ENCODE peak calls at places on chromosomes 2 and 18, in seven cellular contexts. X is RWPE1, C is neural crest cell, Q is cardiac muscle cell, V is T-helper 1 cell, F is GM20000, E is H1. T is an unnamed sample.

GRCh38 chr2:134348239-134348638 is 94.4 kb downstream of the MGAT5 start:
- DNase-seq in E (no peak), F (no peak), X (no peak), C (no peak), Q (no peak), V (no peak), T (no peak)

GRCh38 chr2:174683392-174683759 is 80.9 kb downstream of the CHRNA1 start:
- DNase-seq in Q (peak; percentile 20), V (no peak), E (no peak), C (no peak), X (peak; percentile 16), F (peak; percentile 73), T (no peak)

GRCh38 chr18:63736856-63737255 is 34.1 kb downstream of the SERPINB11 start:
- DNase-seq in Q (no peak), C (no peak), F (no peak), E (no peak), V (no peak), X (peak; percentile 77), T (no peak)

GRCh38 chr2:85114586-85115330 is 18.4 kb upstream of the TCF7L1 start:
- DNase-seq in E (no peak), X (no peak), V (no peak), Q (no peak), F (no peak), C (no peak), T (no peak)

GRCh38 chr18:50097702-50098101 is 97.2 kb downstream of the MYO5B start:
- DNase-seq in V (no peak), E (no peak), X (peak; percentile 4), Q (no peak), F (no peak), C (no peak), T (peak; percentile 68)

GRCh38 chr2:227578642-227579041 is 20.1 kb upstream of the SCYGR2 start:
- DNase-seq in V (no peak), C (no peak), E (no peak), X (no peak), Q (no peak), F (no peak), T (no peak)

GRCh38 chr2:10028988-10029874 is 14.1 kb upstream of the KLF11 start:
- DNase-seq in F (peak; percentile 84), C (no peak), X (no peak), E (no peak), Q (peak; percentile 55), V (no peak), T (peak; percentile 54)

GRCh38 chr2:43083710-43084698 is 142.4 kb downstream of the ZFP36L2 start:
- DNase-seq in C (no peak), E (no peak), F (no peak), Q (peak; percentile 50), V (no peak), X (peak; percentile 84), T (no peak)

GRCh38 chr2:2730301-2730833 is 399.3 kb upstream of the MYT1L start:
- DNase-seq in Q (no peak), F (no peak), E (no peak), C (no peak), V (no peak), X (no peak), T (no peak)

GRCh38 chr18:55753643-55754255 is 165.8 kb upstream of the TCF4 start:
- DNase-seq in Q (no peak), E (no peak), C (no peak), F (no peak), X (peak; percentile 14), V (no peak), T (no peak)

GRCh38 chr18:11323359-11323819 is 174.0 kb upstream of the PIEZO2 start:
- DNase-seq in F (no peak), C (no peak), E (no peak), Q (no peak), V (no peak), X (no peak), T (peak; percentile 49)

GRCh38 chr2:96819876-96820511 is 3.9 kb downstream of the CNNM3 start:
- DNase-seq in V (no peak), C (no peak), F (no peak), X (no peak), Q (no peak), E (no peak), T (no peak)

GRCh38 chr2:12177995-12178760 is 431.7 kb downstream of the LPIN1 start:
- DNase-seq in Q (no peak), F (no peak), X (no peak), E (no peak), C (no peak), V (no peak), T (no peak)

GRCh38 chr2:10923965-10924364 is 12.2 kb downstream of the KCNF1 start:
- DNase-seq in E (no peak), F (no peak), X (no peak), C (no peak), V (no peak), Q (no peak), T (no peak)

GRCh38 chr2:43174368-43175186 is 51.8 kb downstream of the ZFP36L2 start:
- DNase-seq in E (no peak), V (peak; percentile 74), X (no peak), Q (no peak), C (no peak), F (peak; percentile 85), T (peak; percentile 83)

GRCh38 chr2:222904557-222905258 is 43.9 kb downstream of the ACSL3 start:
- DNase-seq in Q (no peak), E (no peak), C (no peak), F (no peak), V (no peak), X (no peak), T (no peak)

GRCh38 chr2:102065675-102066252 is 74.0 kb downstream of the IL1R2 start:
- DNase-seq in E (no peak), F (no peak), Q (no peak), X (peak; percentile 57), C (no peak), V (no peak), T (no peak)

GRCh38 chr2:4780679-4781078 is 911.5 kb upstream of the SOX11 start:
- DNase-seq in X (no peak), F (no peak), V (no peak), Q (no peak), C (no peak), E (no peak), T (no peak)

GRCh38 chr2:234840336-234840735 is 111.5 kb upstream of the SH3BP4 start:
- DNase-seq in E (peak; percentile 21), C (no peak), V (no peak), X (peak; percentile 73), F (no peak), Q (peak; percentile 33), T (no peak)

GRCh38 chr2:144078802-144079386 is 441.0 kb downstream of the ZEB2 start:
- DNase-seq in C (no peak), Q (no peak), V (no peak), X (no peak), F (no peak), E (no peak), T (no peak)

GRCh38 chr18:36203360-36203895 is 16.1 kb downstream of the MOCOS start:
- DNase-seq in V (no peak), F (no peak), E (no peak), X (no peak), Q (no peak), C (no peak), T (no peak)

GRCh38 chr2:138707424-138708074 is 72.6 kb downstream of the NXPH2 start:
- DNase-seq in E (no peak), C (no peak), X (peak; percentile 14), Q (no peak), F (no peak), V (no peak), T (no peak)

GRCh38 chr2:202375006-202375610 is 1.0 kb upstream of the BMPR2 start:
- DNase-seq in E (no peak), C (peak; percentile 55), V (peak; percentile 16), X (no peak), Q (peak; percentile 51), F (peak; percentile 25), T (peak; percentile 69)

GRCh38 chr2:38406597-38407110 is 29.6 kb upstream of the ATL2 start:
- DNase-seq in E (no peak), Q (no peak), C (no peak), F (no peak), V (no peak), X (no peak), T (no peak)

GRCh38 chr2:119387381-119388129 is 20.8 kb downstream of the DBI start:
- DNase-seq in Q (no peak), C (no peak), F (peak; percentile 79), X (no peak), V (no peak), E (no peak), T (peak; percentile 57)

GRCh38 chr18:70256994-70257393 is 31.9 kb upstream of the SOCS6 start:
- DNase-seq in X (no peak), Q (no peak), V (no peak), C (no peak), F (no peak), E (no peak), T (no peak)

GRCh38 chr2:57479994-57480393 is 566.6 kb upstream of the VRK2 start:
- DNase-seq in E (no peak), C (no peak), X (no peak), Q (no peak), V (no peak), F (no peak), T (no peak)

GRCh38 chr18:50422286-50422898 is 47.5 kb downstream of the SKA1 start:
- DNase-seq in Q (no peak), V (no peak), X (no peak), F (no peak), C (no peak), E (no peak), T (no peak)

GRCh38 chr2:36582556-36583350 is 15.2 kb downstream of the FEZ2 start:
- DNase-seq in Q (no peak), C (no peak), F (no peak), X (no peak), E (no peak), V (no peak), T (no peak)

GRCh38 chr2:68287580-68288441 is 31.9 kb downstream of the CNRIP1 start:
- DNase-seq in Q (peak; percentile 10), V (no peak), C (no peak), F (no peak), X (no peak), E (no peak), T (no peak)

GRCh38 chr2:218284106-218284811 is 8.0 kb downstream of the TMBIM1 start:
- DNase-seq in V (no peak), Q (no peak), C (no peak), F (peak; percentile 64), X (peak; percentile 77), E (no peak), T (no peak)

GRCh38 chr2:8230466-8230865 is 451.4 kb upstream of the ID2 start:
- DNase-seq in X (no peak), Q (no peak), C (no peak), F (no peak), V (no peak), E (no peak), T (no peak)

GRCh38 chr18:10088734-10089133 is 174.9 kb downstream of the VAPA start:
- DNase-seq in V (no peak), E (no peak), C (no peak), F (no peak), X (no peak), Q (no peak), T (no peak)

GRCh38 chr2:231701456-231702373 is 6.6 kb upstream of the PTMA start:
- DNase-seq in V (no peak), F (no peak), X (peak; percentile 92), Q (no peak), C (no peak), E (no peak), T (no peak)

GRCh38 chr18:77207540-77207939 is 42.1 kb upstream of the GALR1 start:
- DNase-seq in Q (no peak), V (peak; percentile 47), F (peak; percentile 40), C (no peak), E (no peak), X (peak; percentile 20), T (peak; percentile 39)

GRCh38 chr2:237299897-237300296 is 114.1 kb downstream of the COL6A3 start:
- DNase-seq in V (no peak), F (no peak), C (no peak), Q (no peak), E (no peak), X (peak; percentile 85), T (no peak)

GRCh38 chr2:42764901-42765300 is 966 bp upstream of the OXER1 start:
- DNase-seq in V (no peak), F (no peak), Q (no peak), E (no peak), X (no peak), C (no peak), T (no peak)

GRCh38 chr2:239264838-239265651 is 135.8 kb downstream of the HDAC4 start:
- DNase-seq in F (peak; percentile 83), C (no peak), Q (peak; percentile 53), X (no peak), V (peak; percentile 60), E (no peak), T (peak; percentile 75)

T was measured in mucosa of descending colon.